ENCODE peak calls at places on chromosomes 4 and X, in four cellular contexts. B is NCI-H1105, R is occipital lobe, T is M059J. J is an unnamed sample.

GRCh38 chrX:5306654-5307121 is 922.0 kb downstream of the NLGN4X start:
- DNase-seq in B (no peak), R (no peak), T (no peak), J (no peak)

GRCh38 chr4:153781280-153781679 is 7.6 kb downstream of the SFRP2 start:
- DNase-seq in T (no peak), R (no peak), B (no peak), J (no peak)

GRCh38 chrX:97027384-97027922 is 143.7 kb downstream of the RPA4 start:
- DNase-seq in R (no peak), B (peak; percentile 17), T (no peak), J (no peak)

GRCh38 chr4:93780080-93780479 is 48.5 kb upstream of the ATOH1 start:
- DNase-seq in B (no peak), T (no peak), R (no peak), J (no peak)

GRCh38 chr4:40194602-40195161 is 2.1 kb upstream of the RHOH start:
- DNase-seq in B (no peak), R (no peak), T (no peak), J (peak; percentile 46)

GRCh38 chrX:133849676-133850075 is 135.7 kb downstream of the GPC3 start:
- DNase-seq in R (no peak), T (peak; percentile 26), B (no peak), J (peak; percentile 22)

GRCh38 chr4:76897522-76898384 is at the start of gene SOWAHB:
- DNase-seq in R (no peak), B (peak; percentile 40), T (peak; percentile 9), J (no peak)

GRCh38 chr4:20638825-20639224 is 61.4 kb upstream of the PACRGL start:
- DNase-seq in R (no peak), B (no peak), T (no peak), J (no peak)

GRCh38 chr4:37722000-37722638 is 35.9 kb upstream of the RELL1 start:
- DNase-seq in T (no peak), B (no peak), R (no peak), J (no peak)

GRCh38 chr4:58406762-58407161 is 1296.6 kb upstream of the IGFBP7 start:
- DNase-seq in T (no peak), R (no peak), B (no peak), J (no peak)

GRCh38 chr4:107688421-107688820 is 31.6 kb downstream of the PAPSS1 start:
- DNase-seq in R (no peak), B (no peak), T (no peak), J (no peak)

GRCh38 chrX:19569121-19569805 is 54.0 kb upstream of the MAP3K15 start:
- DNase-seq in B (no peak), T (no peak), R (no peak), J (no peak)

GRCh38 chr4:153433753-153434105 is 32.4 kb upstream of the TMEM131L start:
- DNase-seq in R (no peak), T (no peak), B (no peak), J (no peak)

GRCh38 chr4:24719615-24720014 is 75.8 kb upstream of the SOD3 start:
- DNase-seq in R (no peak), T (no peak), B (no peak), J (peak; percentile 3)

GRCh38 chr4:125736057-125736456 is 421.3 kb downstream of the FAT4 start:
- DNase-seq in R (no peak), T (peak; percentile 60), B (no peak), J (no peak)

GRCh38 chr4:8274772-8275241 is 5.3 kb downstream of the HTRA3 start:
- DNase-seq in T (peak; percentile 61), B (no peak), R (peak; percentile 32), J (peak; percentile 76)

GRCh38 chr4:73707918-73708577 is 32.3 kb upstream of the CXCL8 start:
- DNase-seq in B (no peak), T (peak; percentile 96), R (no peak), J (peak; percentile 96)

GRCh38 chr4:139619644-139620043 is 46.0 kb upstream of the MGST2 start:
- DNase-seq in R (no peak), T (peak; percentile 46), B (no peak), J (peak; percentile 28)

GRCh38 chr4:88962430-88962829 is 94.6 kb downstream of the FAM13A start:
- DNase-seq in T (no peak), B (no peak), R (no peak), J (no peak)

GRCh38 chr4:57378766-57379165 is 268.6 kb upstream of the IGFBP7 start:
- DNase-seq in B (no peak), R (no peak), T (peak; percentile 85), J (peak; percentile 94)

J was measured in RPMI7951.